ENCODE peak calls at places on chromosomes 11 and 22, in seven cellular contexts. K is natural killer cell treated with Interleukin-12 subunit alpha and Interleukin-12 subunit beta and Interleukin-15 and Interleukin-18, amount 100 ng/mL, for 72 hours; Q is pulmonary artery endothelial cell; Z is iPS-NIHi11; B is HS-5; R is naive thymus-derived CD8-positive, alpha-beta T cell; O is stimulated activated CD8-positive, alpha-beta memory T cell treated with anti-CD3 and anti-CD28 coated beads, Interleukin-7, amount 100 ng/mL, for 1 hour. N is an unnamed sample.
A peak's percentile ranks its signal among the peaks of the same experiment; 100 is the strongest.

GRCh38 chr11:120400564-120401364 is 64.6 kb downstream of the ARHGEF12 start:
- DNase-seq in K (no peak), O (no peak), Z (peak; percentile 27), Q (peak; percentile 66), B (peak; percentile 94), R (no peak), N (no peak)

GRCh38 chr11:47904048-47904447 is 55.9 kb upstream of the NUP160 start:
- DNase-seq in O (no peak), B (no peak), K (no peak), Z (no peak), R (no peak), Q (no peak), N (no peak)

GRCh38 chr22:37240240-37240940 is 3.7 kb downstream of the RAC2 start:
- DNase-seq in O (no peak), B (no peak), Q (no peak), R (no peak), K (no peak), Z (no peak), N (no peak)

GRCh38 chr11:58059011-58059358 is 28.2 kb downstream of the OR6Q1 start:
- DNase-seq in R (no peak), B (peak; percentile 82), O (no peak), K (no peak), Z (peak; percentile 51), Q (peak; percentile 74), N (no peak)

GRCh38 chr11:18791175-18792065 is at the start of gene PTPN5:
- DNase-seq in Q (no peak), B (no peak), K (no peak), O (no peak), R (no peak), Z (peak; percentile 74), N (no peak)

GRCh38 chr11:17734418-17734911 is at the start of gene KCNC1:
- DNase-seq in O (no peak), R (no peak), K (no peak), B (no peak), Z (peak; percentile 77), Q (no peak), N (no peak)

GRCh38 chr11:117520201-117520600 is 192.5 kb downstream of the CEP164 start:
- DNase-seq in R (no peak), B (no peak), O (no peak), Z (no peak), K (no peak), Q (no peak), N (no peak)

GRCh38 chr11:15493921-15494630 is 379.4 kb downstream of the INSC start:
- DNase-seq in R (no peak), Z (no peak), O (no peak), Q (no peak), B (no peak), K (no peak), N (no peak)

GRCh38 chr11:6402561-6402981 is 12.3 kb downstream of the SMPD1 start:
- DNase-seq in Q (no peak), K (peak; percentile 73), O (no peak), R (peak; percentile 95), Z (no peak), B (no peak), N (peak; percentile 78)

GRCh38 chr11:9982796-9983579 is 311.0 kb downstream of the SBF2 start:
- DNase-seq in Q (no peak), K (no peak), Z (no peak), O (no peak), B (no peak), R (no peak), N (no peak)

GRCh38 chr11:133895551-133895950 is 50.2 kb upstream of the SPATA19 start:
- DNase-seq in O (no peak), Z (no peak), R (no peak), K (no peak), Q (no peak), B (no peak), N (no peak)